ENCODE peak calls at places on chromosomes 12 and 14, in five cellular contexts. R is fibroblast of the aortic adventitia, Q is GM20000, T is cerebellum, I is NCI-H1417. M is an unnamed sample.

GRCh38 chr14:42192659-42193425 is 586.2 kb downstream of the LRFN5 start:
- DNase-seq in R (peak; percentile 96), Q (no peak), T (no peak), I (no peak), M (no peak)

GRCh38 chr12:28869197-28869596 is 279.9 kb upstream of the FAR2 start:
- DNase-seq in R (peak; percentile 83), Q (no peak), T (no peak), I (no peak), M (no peak)

GRCh38 chr14:59870277-59871165 is at the start of gene RTN1:
- DNase-seq in R (peak; percentile 22), Q (peak; percentile 54), T (peak; percentile 81), I (no peak), M (no peak)

GRCh38 chr12:104752883-104753282 is 205.2 kb downstream of the SLC41A2 start:
- DNase-seq in R (no peak), Q (no peak), T (no peak), I (no peak), M (no peak)

GRCh38 chr14:83300454-83301064 is 1766.9 kb upstream of the SEL1L start:
- DNase-seq in R (peak; percentile 22), Q (peak; percentile 8), T (no peak), I (peak; percentile 8), M (no peak)

GRCh38 chr12:12784116-12784515 is 1.3 kb upstream of the APOLD1 start:
- DNase-seq in R (no peak), Q (no peak), T (no peak), I (no peak), M (no peak)

GRCh38 chr14:64549805-64550538 is at the start of gene PPP1R36:
- DNase-seq in R (no peak), Q (peak; percentile 61), T (peak; percentile 15), I (peak; percentile 89), M (no peak)

GRCh38 chr12:123873795-123874194 is 98.8 kb downstream of the CCDC92 start:
- DNase-seq in R (no peak), Q (no peak), T (no peak), I (no peak), M (no peak)

GRCh38 chr14:104223810-104224515 is 85.6 kb downstream of the KIF26A start:
- DNase-seq in R (no peak), Q (no peak), T (no peak), I (no peak), M (no peak)

GRCh38 chr12:25089738-25090137 is 105.2 kb downstream of the DNAI7 start:
- DNase-seq in R (no peak), Q (no peak), T (no peak), I (no peak), M (peak; percentile 37)

GRCh38 chr12:120422892-120423456 is 14.9 kb upstream of the COX6A1 start:
- DNase-seq in R (no peak), Q (no peak), T (no peak), I (no peak), M (no peak)

GRCh38 chr12:1907652-1908611 is 10.5 kb downstream of the CACNA2D4 start:
- DNase-seq in R (no peak), Q (no peak), T (no peak), I (no peak), M (no peak)

GRCh38 chr12:66688836-66689439 is 10.1 kb upstream of the GRIP1 start:
- DNase-seq in R (peak; percentile 11), Q (peak; percentile 59), T (no peak), I (peak; percentile 78), M (peak; percentile 18)

GRCh38 chr14:103118663-103119404 is 4.4 kb upstream of the TNFAIP2 start:
- DNase-seq in R (no peak), Q (no peak), T (no peak), I (no peak), M (no peak)

GRCh38 chr12:58728397-58728796 is 191.9 kb downstream of the LRIG3 start:
- DNase-seq in R (no peak), Q (no peak), T (no peak), I (no peak), M (no peak)

GRCh38 chr12:29448157-29448556 is 49.3 kb downstream of the OVCH1 start:
- DNase-seq in R (no peak), Q (no peak), T (no peak), I (no peak), M (no peak)

GRCh38 chr12:30725739-30726138 is 29.0 kb downstream of the CAPRIN2 start:
- DNase-seq in R (peak; percentile 88), Q (no peak), T (no peak), I (no peak), M (no peak)

GRCh38 chr12:879641-880040 is 69.9 kb downstream of the RAD52 start:
- DNase-seq in R (peak; percentile 53), Q (no peak), T (no peak), I (no peak), M (no peak)

GRCh38 chr12:115132145-115132544 is 448.2 kb upstream of the TBX3 start:
- DNase-seq in R (peak; percentile 68), Q (no peak), T (no peak), I (no peak), M (no peak)

GRCh38 chr12:99259040-99259934 is 388.3 kb upstream of the GARIN6 start:
- DNase-seq in R (no peak), Q (no peak), T (peak; percentile 70), I (no peak), M (no peak)

GRCh38 chr12:100539209-100539608 is 34.3 kb upstream of the GAS2L3 start:
- DNase-seq in R (peak; percentile 48), Q (peak; percentile 13), T (no peak), I (no peak), M (peak; percentile 54)

GRCh38 chr14:22099942-22100763 is 426.5 kb upstream of the OR4E1 start:
- DNase-seq in R (peak; percentile 32), Q (peak; percentile 32), T (no peak), I (peak; percentile 3), M (peak; percentile 70)

GRCh38 chr12:50195832-50196231 is 28.7 kb upstream of the CERS5 start:
- DNase-seq in R (no peak), Q (no peak), T (no peak), I (no peak), M (no peak)

GRCh38 chr14:23245282-23245681 is 7.5 kb downstream of the RNF212B start:
- DNase-seq in R (no peak), Q (no peak), T (no peak), I (no peak), M (no peak)

GRCh38 chr12:89451876-89452275 is 72.7 kb downstream of the GALNT4 start:
- DNase-seq in R (peak; percentile 66), Q (no peak), T (no peak), I (no peak), M (no peak)

GRCh38 chr14:104284636-104285482 is 146.5 kb downstream of the KIF26A start:
- DNase-seq in R (no peak), Q (no peak), T (no peak), I (no peak), M (no peak)

GRCh38 chr14:89171168-89171567 is 245.9 kb downstream of the FOXN3 start:
- DNase-seq in R (peak; percentile 78), Q (no peak), T (no peak), I (no peak), M (no peak)

GRCh38 chr12:10366875-10367274 is 23.0 kb downstream of the KLRK1 start:
- DNase-seq in R (peak; percentile 53), Q (no peak), T (no peak), I (no peak), M (no peak)

GRCh38 chr14:85125331-85125730 is 404.6 kb upstream of the FLRT2 start:
- DNase-seq in R (no peak), Q (no peak), T (no peak), I (no peak), M (no peak)

GRCh38 chr12:42735869-42736361 is 146.4 kb upstream of the PRICKLE1 start:
- DNase-seq in R (no peak), Q (no peak), T (peak; percentile 15), I (no peak), M (no peak)

GRCh38 chr12:32964981-32965585 is 68.5 kb upstream of the PKP2 start:
- DNase-seq in R (no peak), Q (no peak), T (no peak), I (peak; percentile 75), M (no peak)

GRCh38 chr12:107134558-107134957 is 41.2 kb upstream of the CRY1 start:
- DNase-seq in R (no peak), Q (no peak), T (no peak), I (no peak), M (peak; percentile 22)

GRCh38 chr12:24595652-24596235 is 353.2 kb downstream of the BCAT1 start:
- DNase-seq in R (peak; percentile 11), Q (no peak), T (no peak), I (no peak), M (peak; percentile 24)

GRCh38 chr12:58917699-58918334 is 2.5 kb downstream of the LRIG3 start:
- DNase-seq in R (no peak), Q (peak; percentile 10), T (no peak), I (peak; percentile 39), M (no peak)

M was measured in DND-41.